ENCODE peak calls at places on chromosomes 6 and 20, in four cellular contexts. G, S, N and H are unnamed samples.

GRCh38 chr6:125732398-125732797 is 17.0 kb upstream of the HEY2 start:
- DNase-seq in G (no peak), S (no peak), N (peak), H (no peak)

GRCh38 chr20:44704551-44704971 is 10.6 kb upstream of the CCN5 start:
- DNase-seq in G (no peak), S (no peak), N (no peak), H (no peak)

GRCh38 chr20:63056236-63057132 is 49.7 kb upstream of the BHLHE23 start:
- DNase-seq in G (no peak), S (no peak), N (peak), H (peak)

GRCh38 chr6:79946773-79947190 is 571 bp downstream of the ELOVL4 start:
- DNase-seq in G (no peak), S (no peak), N (no peak), H (no peak)

GRCh38 chr6:105120570-105120969 is 59.2 kb downstream of the POPDC3 start:
- DNase-seq in G (no peak), S (no peak), N (no peak), H (no peak)

GRCh38 chr6:136745300-136745699 is 47.0 kb downstream of the MAP3K5 start:
- DNase-seq in G (no peak), S (no peak), N (no peak), H (no peak)

GRCh38 chr20:60857708-60858107 is 394.4 kb upstream of the CDH4 start:
- DNase-seq in G (no peak), S (no peak), N (no peak), H (no peak)

GRCh38 chr6:19024737-19025136 is 637.6 kb downstream of the RNF144B start:
- DNase-seq in G (no peak), S (peak), N (peak), H (peak)

GRCh38 chr20:48808382-48809034 is 19.3 kb downstream of the PREX1 start:
- DNase-seq in G (no peak), S (no peak), N (no peak), H (no peak)

GRCh38 chr6:10587694-10588392 is 66.7 kb downstream of the GCNT2 start:
- DNase-seq in G (no peak), S (no peak), N (peak), H (no peak)

GRCh38 chr6:64680446-64680845 is 1026.6 kb downstream of the EYS start:
- DNase-seq in G (no peak), S (no peak), N (peak), H (no peak)

GRCh38 chr6:103367212-103367611 is 1492.5 kb downstream of the HACE1 start:
- DNase-seq in G (no peak), S (no peak), N (no peak), H (no peak)

GRCh38 chr6:165106261-165106660 is 203.1 kb downstream of the C6orf118 start:
- DNase-seq in G (no peak), S (no peak), N (no peak), H (no peak)

GRCh38 chr6:150314230-150315188 is 54.3 kb upstream of the IYD start:
- DNase-seq in G (no peak), S (no peak), N (no peak), H (no peak)

GRCh38 chr20:53579266-53579580 is 14.4 kb downstream of the ZNF217 start:
- DNase-seq in G (no peak), S (no peak), N (no peak), H (no peak)

DNA sequence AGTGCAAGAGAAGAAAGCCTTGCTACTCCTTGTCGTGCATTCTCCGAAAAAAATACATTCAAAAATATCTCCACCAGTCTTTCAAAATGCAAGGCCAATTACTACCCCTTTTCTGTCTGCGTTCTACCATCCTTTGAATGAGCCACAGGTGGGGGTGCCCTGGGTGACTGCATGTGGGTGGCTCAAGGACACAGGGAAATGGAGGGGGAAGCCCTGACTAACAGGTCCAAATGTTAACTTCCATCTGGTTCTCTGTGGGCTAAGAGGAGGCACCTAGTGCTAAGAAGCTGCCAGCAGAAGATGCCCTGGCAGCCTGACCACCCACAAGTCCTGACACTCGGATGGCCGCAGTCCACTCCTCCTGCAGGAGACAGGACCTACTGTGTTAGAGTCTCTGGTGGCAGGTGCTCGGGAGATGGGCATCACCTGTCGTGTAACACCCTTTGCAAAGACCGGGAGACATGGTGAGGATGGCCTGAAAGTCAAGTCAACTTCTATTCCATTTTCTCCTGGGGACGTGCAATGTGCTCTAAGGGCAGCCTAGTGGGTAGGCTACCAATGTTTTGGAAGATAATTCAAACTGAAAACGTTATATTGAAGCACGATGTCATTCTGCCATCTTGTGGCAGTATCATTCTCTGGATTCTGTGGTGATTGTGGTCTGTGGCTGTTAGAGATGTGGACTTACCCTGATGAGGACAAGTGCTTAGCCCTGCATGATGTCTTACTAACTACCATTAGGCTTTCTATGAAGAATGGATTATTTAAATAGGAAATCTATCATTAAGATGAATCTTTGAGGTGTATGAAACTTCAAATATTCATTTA is 27.4 kb upstream of the IGF2R start:
- DNase-seq in G (peak), S (peak), N (peak), H (no peak)
- TF ChIP-seq ETV6 in G (no peak), S (no peak), N (no peak), H (no peak)

DNA sequence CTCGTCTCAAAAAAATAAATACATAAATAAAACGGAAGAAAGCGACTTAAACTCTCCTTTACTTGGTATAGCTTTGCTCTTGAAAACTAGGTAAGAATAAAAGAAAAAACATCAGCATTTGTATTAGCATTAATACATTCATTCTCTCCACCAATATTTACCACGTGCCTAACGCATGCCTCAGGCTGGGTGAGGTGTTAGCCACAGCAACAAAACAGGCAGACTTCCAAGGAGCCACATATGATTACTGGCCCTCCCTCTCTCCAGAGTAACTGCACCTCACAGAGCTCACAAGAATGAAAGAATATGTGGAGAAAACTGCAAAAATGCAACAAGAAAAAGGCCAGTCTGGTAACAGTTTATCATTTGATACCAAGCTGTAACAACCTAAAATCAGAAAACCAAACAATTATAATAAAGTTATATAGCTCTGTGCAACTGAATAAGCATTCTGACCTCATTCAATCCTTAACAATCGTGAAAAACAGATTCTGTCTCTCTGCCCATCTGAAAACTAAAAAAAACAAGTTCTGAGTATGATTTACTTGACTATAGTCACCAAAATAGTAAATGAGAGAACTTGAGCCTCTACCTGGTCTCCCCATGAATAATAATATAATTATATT is 5.2 kb downstream of the NAPB start:
- DNase-seq in G (no peak), S (no peak), N (no peak), H (no peak)
- TF ChIP-seq ATF3 in G (no peak), S (no peak), N (no peak), H (no peak)

GRCh38 chr6:84728602-84729001 is 35.8 kb downstream of the TBX18 start:
- DNase-seq in G (no peak), S (peak), N (peak), H (no peak)
- TF ChIP-seq ETV6 in G (no peak), S (no peak), N (no peak), H (no peak)

DNA sequence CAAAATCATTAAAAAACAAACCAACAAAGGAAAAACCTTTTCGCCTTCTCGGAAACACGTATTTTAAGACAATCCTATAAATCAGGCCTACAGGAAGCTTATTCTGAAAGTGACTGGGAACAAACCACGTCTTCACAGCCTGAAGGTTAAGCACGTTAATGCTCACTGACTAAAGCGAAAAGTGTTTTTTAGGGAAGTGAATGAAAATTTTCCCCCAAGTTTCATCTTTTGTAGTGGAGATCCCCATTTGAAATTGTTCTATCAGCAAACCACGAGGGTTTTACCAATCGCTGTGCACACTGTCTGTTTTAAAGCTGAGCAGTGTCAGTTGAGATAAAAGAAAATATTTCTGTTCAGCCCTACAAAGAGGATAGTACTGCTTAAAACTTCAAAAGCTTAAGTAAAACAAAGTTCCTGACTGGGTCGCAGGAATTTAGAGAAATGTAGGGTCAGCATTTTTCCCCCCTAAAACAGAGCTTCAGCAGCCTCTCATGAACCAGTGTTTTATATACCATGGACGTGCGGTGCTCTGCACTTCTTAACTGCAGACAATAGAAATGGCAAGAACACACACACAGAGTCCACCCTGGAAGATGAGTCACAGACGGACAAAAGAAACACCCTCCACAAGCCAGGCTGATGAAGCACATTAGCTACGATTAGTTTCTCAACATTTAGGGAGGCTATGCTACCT is 34.9 kb downstream of the SLC22A23 start:
- DNase-seq in G (peak), S (no peak), N (peak), H (no peak)
- TF ChIP-seq ATF3 in G (no peak), S (no peak), N (peak), H (no peak)